ENCODE peak calls at places on chromosomes 13 and 19, in nine cellular contexts. X, J, R, U, B, W, Q, F and C are unnamed samples. For H3K9me3, the result is how much of the 10 kb centered on the place peaks cover.

GRCh38 chr19:29714953-29715694 is at the start of gene C19orf12:
- DNase-seq in X (no peak), J (peak), R (peak), U (peak), B (peak), W (peak), Q (peak), F (peak), C (peak)

GRCh38 chr19:28871099-28871725 is 341.7 kb downstream of the UQCRFS1 start:
- DNase-seq in X (no peak), J (no peak), R (no peak), U (no peak), B (no peak), W (no peak), Q (no peak), F (no peak), C (no peak)

GRCh38 chr19:8386990-8387389 is 3.2 kb upstream of the RAB11B start:
- DNase-seq in X (no peak), J (no peak), R (no peak), U (no peak), B (no peak), W (no peak), Q (no peak), F (no peak), C (no peak)

GRCh38 chr13:20360041-20360491 is 127.9 kb upstream of the GJB6 start:
- DNase-seq in X (no peak), J (no peak), R (no peak), U (no peak), B (no peak), W (no peak), Q (no peak), F (no peak), C (no peak)

GRCh38 chr19:40567750-40568494 is 8.8 kb upstream of the SHKBP1 start:
- DNase-seq in X (no peak), J (no peak), R (no peak), U (no peak), B (no peak), W (no peak), Q (no peak), F (no peak), C (no peak)

GRCh38 chr19:46115396-46116109 is 8.9 kb downstream of the IGFL3 start:
- DNase-seq in X (no peak), J (no peak), R (no peak), U (no peak), B (no peak), W (no peak), Q (no peak), F (no peak), C (no peak)

GRCh38 chr19:38551450-38551813 is 66.3 kb downstream of the MAP4K1 start:
- DNase-seq in X (no peak), J (no peak), R (no peak), U (no peak), B (no peak), W (no peak), Q (no peak), F (no peak), C (no peak)

GRCh38 chr19:11138659-11139526 is 16.7 kb downstream of the SPC24 start:
- DNase-seq in X (peak), J (peak), R (peak), U (peak), B (peak), W (no peak), Q (peak), F (no peak), C (peak)

GRCh38 chr13:23651887-23652286 is 81.7 kb downstream of the TNFRSF19 start:
- DNase-seq in X (no peak), J (no peak), R (no peak), U (no peak), B (no peak), W (no peak), Q (no peak), F (no peak), C (no peak)

GRCh38 chr19:3851254-3852176 is 17.3 kb downstream of the ZFR2 start:
- DNase-seq in X (no peak), J (no peak), R (no peak), U (no peak), B (no peak), W (no peak), Q (no peak), F (no peak), C (no peak)

GRCh38 chr19:1045247-1045603 is 5.3 kb downstream of the ABCA7 start:
- DNase-seq in X (no peak), J (no peak), R (peak), U (no peak), B (peak), W (peak), Q (peak), F (no peak), C (peak)

GRCh38 chr19:49362048-49362925 is at the start of gene TEAD2:
- DNase-seq in X (no peak), J (peak), R (peak), U (peak), B (no peak), W (no peak), Q (peak), F (peak), C (peak)

GRCh38 chr19:10611907-10612306 is 13.4 kb upstream of the SLC44A2 start:
- DNase-seq in X (no peak), J (no peak), R (no peak), U (no peak), B (no peak), W (no peak), Q (no peak), F (no peak), C (peak)

GRCh38 chr13:96662036-96662435 is 332.2 kb downstream of the OXGR1 start:
- DNase-seq in X (no peak), J (no peak), R (no peak), U (no peak), B (no peak), W (no peak), Q (no peak), F (no peak), C (no peak)

GRCh38 chr19:38358071-38358470 is 16.3 kb upstream of the PSMD8 start:
- DNase-seq in X (no peak), J (no peak), R (no peak), U (no peak), B (no peak), W (no peak), Q (no peak), F (no peak), C (no peak)

GRCh38 chr19:6210721-6211600 is 68.8 kb downstream of the MLLT1 start:
- DNase-seq in X (no peak), J (no peak), R (no peak), U (no peak), B (no peak), W (no peak), Q (peak), F (no peak), C (no peak)

GRCh38 chr13:100097821-100098220 is 8.9 kb downstream of the PCCA start:
- DNase-seq in X (no peak), J (no peak), R (no peak), U (no peak), B (no peak), W (no peak), Q (no peak), F (no peak), C (no peak)

GRCh38 chr13:99974296-99974938 is 2.9 kb upstream of the ZIC5 start:
- DNase-seq in X (no peak), J (no peak), R (no peak), U (no peak), B (no peak), W (no peak), Q (no peak), F (no peak), C (no peak)

GRCh38 chr19:2791440-2791839 is 6.1 kb downstream of the THOP1 start:
- DNase-seq in X (no peak), J (no peak), R (no peak), U (no peak), B (no peak), W (no peak), Q (no peak), F (no peak), C (peak)

GRCh38 chr13:111865826-111866225 is 201.1 kb upstream of the SOX1 start:
- DNase-seq in X (no peak), J (no peak), R (no peak), U (no peak), B (no peak), W (no peak), Q (no peak), F (no peak), C (no peak)

GRCh38 chr19:40217027-40217810 is 965 bp downstream of the TTC9B start:
- DNase-seq in X (no peak), J (no peak), R (peak), U (no peak), B (peak), W (no peak), Q (peak), F (peak), C (peak)

GRCh38 chr13:57191667-57192066 is 24.7 kb downstream of the PRR20E start:
- DNase-seq in X (no peak), J (no peak), R (no peak), U (no peak), B (no peak), W (no peak), Q (no peak), F (no peak), C (no peak)

GRCh38 chr19:34241513-34242337 is 12.6 kb upstream of the GARRE1 start:
- DNase-seq in X (no peak), J (no peak), R (peak), U (no peak), B (peak), W (no peak), Q (peak), F (no peak), C (peak)

GRCh38 chr19:9721861-9722260 is 46.7 kb downstream of the ZNF846 start:
- DNase-seq in X (no peak), J (no peak), R (no peak), U (peak), B (no peak), W (no peak), Q (no peak), F (no peak), C (peak)

GRCh38 chr19:31127132-31127967 is 221.9 kb downstream of the TSHZ3 start:
- DNase-seq in X (no peak), J (no peak), R (peak), U (no peak), B (no peak), W (no peak), Q (peak), F (peak), C (no peak)

GRCh38 chr13:20772401-20773131 is 1.2 kb downstream of the EEF1AKMT1 start:
- DNase-seq in X (no peak), J (no peak), R (no peak), U (no peak), B (no peak), W (no peak), Q (no peak), F (no peak), C (peak)

GRCh38 chr13:28478127-28478526 is 16.8 kb downstream of the FLT1 start:
- DNase-seq in X (no peak), J (no peak), R (no peak), U (no peak), B (no peak), W (no peak), Q (no peak), F (no peak), C (no peak)

GRCh38 chr13:77375554-77375953 is 48.7 kb upstream of the MYCBP2 start:
- DNase-seq in X (no peak), J (no peak), R (no peak), U (no peak), B (no peak), W (no peak), Q (no peak), F (no peak), C (no peak)

GRCh38 chr19:40232949-40233810 is 6.7 kb upstream of the CCNP start:
- DNase-seq in X (no peak), J (no peak), R (no peak), U (no peak), B (no peak), W (no peak), Q (no peak), F (no peak), C (no peak)

GRCh38 chr13:74930402-74931165 is 551.4 kb downstream of the TBC1D4 start:
- DNase-seq in X (no peak), J (no peak), R (no peak), U (no peak), B (no peak), W (no peak), Q (no peak), F (no peak), C (no peak)

GRCh38 chr13:94761407-94761806 is 49.1 kb upstream of the SOX21 start:
- DNase-seq in X (no peak), J (no peak), R (no peak), U (no peak), B (no peak), W (no peak), Q (no peak), F (no peak), C (no peak)

GRCh38 chr13:93744033-93744432 is 517.4 kb downstream of the GPC6 start:
- DNase-seq in X (no peak), J (no peak), R (no peak), U (no peak), B (no peak), W (no peak), Q (no peak), F (no peak), C (no peak)

GRCh38 chr19:54967611-54968010 is 1.4 kb downstream of the NLRP2 start:
- DNase-seq in X (no peak), J (no peak), R (no peak), U (no peak), B (no peak), W (no peak), Q (no peak), F (no peak), C (no peak)

GRCh38 chr19:39858541-39858940 is 12.4 kb upstream of the FBL start:
- DNase-seq in X (no peak), J (no peak), R (no peak), U (no peak), B (no peak), W (no peak), Q (no peak), F (no peak), C (no peak)

GRCh38 chr13:76663941-76664340 is 222.3 kb downstream of the KCTD12 start:
- DNase-seq in X (no peak), J (no peak), R (no peak), U (no peak), B (no peak), W (no peak), Q (no peak), F (no peak), C (no peak)

GRCh38 chr19:49896863-49897621 is at the start of gene IL4I1:
- DNase-seq in X (no peak), J (no peak), R (no peak), U (no peak), B (no peak), W (peak), Q (no peak), F (no peak), C (no peak)

GRCh38 chr19:15722956-15723355 is 4.9 kb upstream of the OR10H2 start:
- DNase-seq in X (no peak), J (no peak), R (no peak), U (no peak), B (no peak), W (no peak), Q (no peak), F (no peak), C (no peak)
- H3K9me3 ChIP-seq in X (under half), J (under half), R (under half), U (under half), B (under half), W (under half), Q (under half), F (under half), C (under half)

DNA sequence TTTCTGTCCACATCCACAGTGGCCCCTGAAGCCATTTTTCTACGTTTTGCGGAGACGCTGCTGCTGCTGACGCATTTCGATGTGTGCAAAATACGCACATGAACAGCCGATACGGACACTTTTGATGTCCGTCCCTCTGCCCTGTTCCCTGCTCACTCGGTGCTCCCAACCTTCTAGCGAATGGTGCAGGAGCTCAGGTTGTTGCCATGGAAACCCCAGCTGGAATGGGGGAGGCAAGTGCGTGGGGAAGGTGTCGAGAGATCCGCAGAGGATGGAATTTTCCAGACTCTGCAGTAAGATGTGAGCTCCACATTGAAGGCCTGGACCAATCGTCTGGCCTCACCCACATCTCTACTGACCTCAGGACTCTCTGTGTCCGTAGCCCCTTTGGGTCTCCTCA is 109.2 kb upstream of the USP29 start:
- DNase-seq in X (no peak), J (no peak), R (no peak), U (no peak), B (no peak), W (no peak), Q (no peak), F (no peak), C (no peak)
- H3K9me3 ChIP-seq in X (under half), J (under half), R (under half), U (under half), B (under half), W (under half), Q (half or more), F (under half), C (under half)

DNA sequence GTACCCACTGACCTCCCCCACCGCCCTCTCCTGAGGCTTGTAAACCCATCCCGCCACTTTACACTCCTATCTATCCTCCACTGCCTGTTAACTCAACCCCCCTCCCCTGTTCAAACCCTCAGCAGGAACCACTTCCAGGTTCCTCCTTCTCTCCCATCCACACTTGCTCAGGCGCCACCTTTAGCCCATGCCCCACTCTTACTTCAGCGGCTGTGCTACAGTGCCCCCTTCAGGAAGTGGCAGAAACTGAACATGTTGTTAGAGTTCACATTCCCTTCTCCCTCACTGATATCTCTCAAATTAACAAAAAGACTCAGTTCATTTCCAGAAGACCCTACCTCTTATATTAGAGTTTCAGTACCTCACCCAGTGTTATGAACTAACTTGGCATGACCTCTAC is 49.4 kb downstream of the ZNF91 start:
- DNase-seq in X (no peak), J (no peak), R (no peak), U (no peak), B (no peak), W (no peak), Q (no peak), F (no peak), C (no peak)
- H3K9me3 ChIP-seq in X (half or more), J (under half), R (under half), U (under half), B (under half), W (under half), Q (half or more), F (under half), C (under half)

GRCh38 chr19:12546068-12546467 is 5.2 kb downstream of the ZNF564 start:
- DNase-seq in X (no peak), J (no peak), R (no peak), U (no peak), B (no peak), W (no peak), Q (no peak), F (no peak), C (no peak)

GRCh38 chr19:12546903-12547302 is 4.4 kb downstream of the ZNF564 start:
- DNase-seq in X (no peak), J (no peak), R (no peak), U (no peak), B (no peak), W (no peak), Q (no peak), F (no peak), C (no peak)

GRCh38 chr19:12544401-12544876 is 6.8 kb downstream of the ZNF564 start:
- DNase-seq in X (no peak), J (no peak), R (no peak), U (no peak), B (peak), W (no peak), Q (no peak), F (no peak), C (no peak)

GRCh38 chr19:12545267-12545666 is 6.0 kb downstream of the ZNF564 start:
- DNase-seq in X (no peak), J (no peak), R (no peak), U (no peak), B (no peak), W (no peak), Q (no peak), F (no peak), C (no peak)

GRCh38 chr19:12543855-12544254 is 7.4 kb downstream of the ZNF564 start:
- DNase-seq in X (no peak), J (no peak), R (no peak), U (no peak), B (peak), W (no peak), Q (no peak), F (no peak), C (no peak)
- H3K9me3 ChIP-seq in X (under half), J (under half), R (under half), U (under half), B (under half), W (under half), Q (under half), F (under half), C (under half)